ENCODE peak calls at places on chromosomes 7 and 10, in four cellular contexts. One of them, this sample, is unnamed. For H3K4me1, the result is how much of the 10 kb centered on the place peaks cover.

GRCh38 chr7:37557810-37558209 is 109.1 kb upstream of the ELMO1 start:
- DNase-seq in GM23248: no peak
- DNase-seq in psoas muscle: no peak
- DNase-seq in effector memory CD4-positive, alpha-beta T cell: no peak
- DNase-seq in this sample: no peak

GRCh38 chr7:102410918-102411317 is 14.8 kb downstream of the PRKRIP1 start:
- DNase-seq in GM23248: no peak
- DNase-seq in psoas muscle: no peak
- DNase-seq in effector memory CD4-positive, alpha-beta T cell: no peak
- DNase-seq in this sample: no peak

GRCh38 chr7:87541648-87542047 is 59.0 kb downstream of the ABCB1 start:
- DNase-seq in GM23248: no peak
- DNase-seq in psoas muscle: no peak
- DNase-seq in effector memory CD4-positive, alpha-beta T cell: no peak
- DNase-seq in this sample: no peak

GRCh38 chr7:103065666-103066065 is 8.9 kb downstream of the FBXL13 start:
- DNase-seq in GM23248: peak
- DNase-seq in psoas muscle: no peak
- DNase-seq in effector memory CD4-positive, alpha-beta T cell: no peak
- DNase-seq in this sample: peak

GRCh38 chr10:6024334-6024682 is 37.9 kb downstream of the IL2RA start:
- DNase-seq in GM23248: no peak
- DNase-seq in psoas muscle: no peak
- DNase-seq in effector memory CD4-positive, alpha-beta T cell: no peak
- DNase-seq in this sample: no peak

GRCh38 chr10:106500585-106501525 is 663.7 kb downstream of the SORCS1 start:
- DNase-seq in GM23248: no peak
- DNase-seq in psoas muscle: no peak
- DNase-seq in effector memory CD4-positive, alpha-beta T cell: no peak
- DNase-seq in this sample: no peak

GRCh38 chr10:69655124-69655867 is 25.2 kb downstream of the FAM241B start:
- DNase-seq in GM23248: no peak
- DNase-seq in psoas muscle: peak
- DNase-seq in effector memory CD4-positive, alpha-beta T cell: no peak
- DNase-seq in this sample: no peak

GRCh38 chr10:63416376-63416775 is 49.4 kb downstream of the JMJD1C start:
- DNase-seq in GM23248: peak
- DNase-seq in psoas muscle: no peak
- DNase-seq in effector memory CD4-positive, alpha-beta T cell: no peak
- DNase-seq in this sample: no peak

GRCh38 chr7:136086712-136087111 is 109.6 kb upstream of the MTPN start:
- DNase-seq in GM23248: peak
- DNase-seq in psoas muscle: no peak
- DNase-seq in effector memory CD4-positive, alpha-beta T cell: no peak
- DNase-seq in this sample: peak

GRCh38 chr10:69641261-69641980 is 11.4 kb downstream of the FAM241B start:
- DNase-seq in GM23248: peak
- DNase-seq in psoas muscle: no peak
- DNase-seq in effector memory CD4-positive, alpha-beta T cell: no peak
- DNase-seq in this sample: no peak

GRCh38 chr10:7559447-7559846 is 107.3 kb downstream of the ITIH5 start:
- DNase-seq in GM23248: peak
- DNase-seq in psoas muscle: no peak
- DNase-seq in effector memory CD4-positive, alpha-beta T cell: no peak
- DNase-seq in this sample: no peak

GRCh38 chr10:24826022-24826421 is 102.3 kb upstream of the ARHGAP21 start:
- DNase-seq in GM23248: peak
- DNase-seq in psoas muscle: no peak
- DNase-seq in effector memory CD4-positive, alpha-beta T cell: no peak
- DNase-seq in this sample: no peak

GRCh38 chr10:49844775-49845561 is 82.8 kb upstream of the OGDHL start:
- DNase-seq in GM23248: peak
- DNase-seq in psoas muscle: no peak
- DNase-seq in effector memory CD4-positive, alpha-beta T cell: no peak
- DNase-seq in this sample: no peak

GRCh38 chr10:71838264-71839211 is 12.5 kb downstream of the PSAP start:
- DNase-seq in GM23248: peak
- DNase-seq in psoas muscle: peak
- DNase-seq in effector memory CD4-positive, alpha-beta T cell: no peak
- DNase-seq in this sample: no peak

DNA sequence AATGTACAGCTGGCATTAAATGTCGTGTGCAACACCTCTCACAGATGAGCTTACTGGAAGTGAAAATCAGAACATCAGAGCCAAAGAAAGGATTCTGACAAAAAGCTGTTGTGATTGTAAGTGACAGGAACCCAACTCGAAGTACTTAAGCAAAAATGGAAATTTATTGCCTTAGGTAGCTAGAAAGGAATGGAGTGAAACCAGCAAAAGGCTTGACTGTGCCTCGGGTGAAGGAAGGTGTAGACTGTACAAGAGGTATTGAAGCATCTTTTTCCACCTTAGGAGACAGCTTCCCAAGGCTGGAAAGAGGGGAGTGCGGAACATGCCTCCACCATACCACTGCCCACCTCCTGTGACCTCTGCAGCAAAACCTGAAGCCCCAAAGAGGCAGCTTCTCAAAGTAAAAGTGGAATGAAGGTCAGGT is 27.3 kb upstream of the ITGB1 start:
- DNase-seq in GM23248: no peak
- DNase-seq in psoas muscle: no peak
- DNase-seq in effector memory CD4-positive, alpha-beta T cell: no peak
- DNase-seq in this sample: no peak
- H3K4me1 ChIP-seq in GM23248: half or more
- H3K4me1 ChIP-seq in psoas muscle: under half
- H3K4me1 ChIP-seq in effector memory CD4-positive, alpha-beta T cell: under half
- H3K4me1 ChIP-seq in this sample: under half

DNA sequence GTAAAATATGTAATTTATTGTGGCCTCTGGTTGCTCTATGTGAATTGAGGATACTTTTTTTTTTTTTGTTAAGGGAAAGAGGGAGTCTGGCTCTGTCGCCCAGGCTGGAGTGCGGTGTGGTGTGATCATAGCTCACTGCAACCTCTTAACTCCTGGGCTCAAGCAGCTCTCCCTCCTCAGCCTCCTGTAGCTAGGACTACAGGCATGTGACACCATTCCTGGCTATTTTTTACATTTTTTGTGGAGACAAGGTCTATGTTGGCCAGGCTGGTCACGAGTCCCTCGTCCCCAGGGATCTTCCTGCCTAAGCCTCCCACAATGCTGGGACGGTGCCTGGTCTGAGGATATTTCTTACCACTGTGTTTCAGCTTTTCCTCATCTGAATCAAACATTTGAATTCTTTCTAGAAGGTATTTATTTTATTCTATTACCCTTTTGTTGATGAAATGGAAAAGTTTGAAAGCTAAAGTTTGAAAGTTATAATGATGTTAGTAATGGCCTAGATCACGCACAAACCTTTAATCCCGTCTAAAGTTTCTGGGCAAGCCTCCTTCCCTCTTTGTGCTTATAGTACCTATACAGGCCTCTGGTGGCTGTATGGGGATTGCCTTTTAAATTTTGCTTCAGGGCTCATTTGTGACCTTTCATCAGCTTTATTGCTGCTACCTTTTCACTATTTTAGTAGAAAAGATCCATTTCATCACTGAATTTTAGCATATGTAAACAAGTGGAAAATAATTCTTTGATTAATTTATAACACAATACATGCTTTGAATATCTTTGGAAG is 2.0 kb downstream of the IFRD1 start:
- DNase-seq in GM23248: peak
- DNase-seq in psoas muscle: peak
- DNase-seq in effector memory CD4-positive, alpha-beta T cell: no peak
- DNase-seq in this sample: peak
- H3K27ac ChIP-seq in GM23248: peak
- H3K27ac ChIP-seq in psoas muscle: peak
- H3K27ac ChIP-seq in effector memory CD4-positive, alpha-beta T cell: no peak
- H3K27ac ChIP-seq in this sample: peak

GRCh38 chr10:34216348-34216908 is 598.7 kb downstream of the PARD3 start:
- DNase-seq in GM23248: no peak
- DNase-seq in psoas muscle: no peak
- DNase-seq in effector memory CD4-positive, alpha-beta T cell: no peak
- DNase-seq in this sample: no peak
- H3K4me1 ChIP-seq in GM23248: under half
- H3K4me1 ChIP-seq in psoas muscle: under half
- H3K4me1 ChIP-seq in effector memory CD4-positive, alpha-beta T cell: under half
- H3K4me1 ChIP-seq in this sample: under half

GRCh38 chr10:50991496-50992355 is 82.6 kb upstream of the PRKG1 start:
- DNase-seq in GM23248: peak
- DNase-seq in psoas muscle: peak
- DNase-seq in effector memory CD4-positive, alpha-beta T cell: no peak
- DNase-seq in this sample: peak
- H3K27ac ChIP-seq in GM23248: peak
- H3K27ac ChIP-seq in psoas muscle: peak
- H3K27ac ChIP-seq in effector memory CD4-positive, alpha-beta T cell: no peak
- H3K27ac ChIP-seq in this sample: peak

GRCh38 chr10:110861930-110862677 is 9.6 kb upstream of the PDCD4 start:
- DNase-seq in GM23248: peak
- DNase-seq in psoas muscle: no peak
- DNase-seq in effector memory CD4-positive, alpha-beta T cell: no peak
- DNase-seq in this sample: no peak
- H3K4me1 ChIP-seq in GM23248: under half
- H3K4me1 ChIP-seq in psoas muscle: under half
- H3K4me1 ChIP-seq in effector memory CD4-positive, alpha-beta T cell: half or more
- H3K4me1 ChIP-seq in this sample: under half